ENCODE peak calls at places on chromosomes 16 and 17, in nine cellular contexts. L is ELF-1, G is neural crest cell, K is NCI-H1092, C is right lobe of liver, F is body of pancreas, N is activated T-helper 1 cell treated with Interleukin-2 at 50 U/mL for 16 hours, B is cardiac muscle cell, S is MM.1S. Y is an unnamed sample.

GRCh38 chr16:83404261-83404660 is 403.5 kb upstream of the HSBP1 start:
- DNase-seq in G (no peak), B (no peak), S (no peak), F (no peak), C (no peak), L (no peak), N (no peak), K (no peak), Y (no peak)

GRCh38 chr16:47853635-47854034 is 302.2 kb downstream of the ABCC12 start:
- DNase-seq in B (no peak), L (peak; percentile 63), G (no peak), S (no peak), K (no peak), F (no peak), C (no peak), N (no peak), Y (no peak)

GRCh38 chr17:9470171-9470570 is 105.4 kb downstream of the STX8 start:
- DNase-seq in L (no peak), S (peak; percentile 26), B (peak; percentile 61), C (no peak), K (no peak), G (no peak), F (no peak), N (no peak), Y (no peak)

GRCh38 chr16:528111-529011 is 849 bp downstream of the CAPN15 start:
- DNase-seq in K (no peak), L (peak; percentile 45), B (peak; percentile 65), C (no peak), G (no peak), N (no peak), S (peak; percentile 17), F (peak; percentile 45), Y (no peak)

GRCh38 chr16:56203052-56203451 is 11.8 kb downstream of the GNAO1 start:
- DNase-seq in N (peak; percentile 43), S (peak; percentile 30), F (no peak), G (no peak), B (peak; percentile 9), C (peak; percentile 39), K (no peak), L (peak; percentile 58), Y (peak; percentile 44)

GRCh38 chr16:27154573-27155521 is 48.5 kb upstream of the KDM8 start:
- DNase-seq in N (peak; percentile 48), F (peak; percentile 61), S (peak; percentile 40), G (peak; percentile 69), L (peak; percentile 88), K (peak; percentile 16), B (peak; percentile 48), C (peak; percentile 56), Y (peak; percentile 72)

GRCh38 chr16:68300736-68301459 is 9.8 kb downstream of the SLC7A6OS start:
- DNase-seq in S (no peak), G (no peak), N (no peak), K (no peak), F (no peak), L (no peak), B (peak; percentile 53), C (no peak), Y (no peak)

GRCh38 chr17:82936768-82937171 is 96.9 kb upstream of the ZNF750 start:
- DNase-seq in C (peak; percentile 13), G (no peak), K (no peak), F (no peak), S (no peak), B (no peak), N (no peak), L (no peak), Y (no peak)

GRCh38 chr17:13429201-13429600 is 172.5 kb downstream of the HS3ST3A1 start:
- DNase-seq in B (peak; percentile 62), F (no peak), G (no peak), L (peak; percentile 51), N (no peak), C (no peak), K (no peak), S (no peak), Y (no peak)

GRCh38 chr17:73592531-73592961 is 51.7 kb downstream of the SDK2 start:
- DNase-seq in N (peak; percentile 9), S (no peak), B (no peak), L (no peak), K (no peak), G (no peak), F (no peak), C (no peak), Y (no peak)